ENCODE peak calls at places on chromosomes 11 and 22, in nine cellular contexts. E is HCT116, N is AG10803, U is choroid plexus epithelial cell, T is PC-3, F is aorta, B is IMR-90, R is stomach, Z is neuronal stem cell. P is an unnamed sample.
A peak's percentile ranks its signal among the peaks of the same experiment; 100 is the strongest.

GRCh38 chr11:81104051-81104450 is 1629.6 kb downstream of the FAM181B start:
- DNase-seq in E (no peak), N (no peak), U (no peak), T (no peak), F (no peak), B (no peak), R (no peak), Z (no peak), P (no peak)

GRCh38 chr11:113833151-113833550 is 42.2 kb downstream of the USP28 start:
- DNase-seq in E (no peak), N (no peak), U (no peak), T (no peak), F (no peak), B (no peak), R (no peak), Z (no peak), P (no peak)

GRCh38 chr11:126347751-126348628 is 7.5 kb upstream of the ST3GAL4 start:
- DNase-seq in E (no peak), N (no peak), U (no peak), T (no peak), F (no peak), B (no peak), R (no peak), Z (no peak), P (no peak)

GRCh38 chr22:48576333-48577013 is 1251.2 kb downstream of the BRD1 start:
- DNase-seq in E (no peak), N (peak; percentile 25), U (no peak), T (no peak), F (peak; percentile 44), B (no peak), R (no peak), Z (peak; percentile 57), P (no peak)

GRCh38 chr22:48841881-48842582 is 985.6 kb downstream of the BRD1 start:
- DNase-seq in E (no peak), N (no peak), U (no peak), T (no peak), F (no peak), B (no peak), R (no peak), Z (no peak), P (no peak)

GRCh38 chr11:133164986-133165385 is 367.3 kb downstream of the OPCML start:
- DNase-seq in E (no peak), N (no peak), U (no peak), T (no peak), F (no peak), B (no peak), R (no peak), Z (no peak), P (no peak)

GRCh38 chr22:49479566-49479965 is 348.1 kb downstream of the BRD1 start:
- DNase-seq in E (no peak), N (no peak), U (no peak), T (no peak), F (no peak), B (no peak), R (no peak), Z (no peak), P (no peak)

GRCh38 chr11:104830080-104830479 is 68.2 kb downstream of the CASP12 start:
- DNase-seq in E (peak; percentile 1), N (peak; percentile 74), U (peak; percentile 68), T (peak; percentile 85), F (no peak), B (peak; percentile 72), R (no peak), Z (no peak), P (peak; percentile 41)

GRCh38 chr11:129637473-129637872 is 178.2 kb upstream of the TMEM45B start:
- DNase-seq in E (no peak), N (no peak), U (peak; percentile 59), T (peak; percentile 74), F (no peak), B (peak; percentile 47), R (no peak), Z (no peak), P (peak; percentile 22)

GRCh38 chr11:101003468-101003867 is 126.1 kb downstream of the PGR start:
- DNase-seq in E (peak; percentile 18), N (no peak), U (no peak), T (peak; percentile 66), F (no peak), B (no peak), R (no peak), Z (no peak), P (no peak)

GRCh38 chr11:65087827-65088226 is 3.8 kb downstream of the ZFPL1 start:
- DNase-seq in E (no peak), N (no peak), U (no peak), T (no peak), F (no peak), B (no peak), R (no peak), Z (no peak), P (no peak)

GRCh38 chr11:125670131-125670530 is 10.5 kb downstream of the ACRV1 start:
- DNase-seq in E (no peak), N (no peak), U (no peak), T (no peak), F (no peak), B (no peak), R (no peak), Z (no peak), P (no peak)

GRCh38 chr11:44726278-44727113 is at the start of gene TSPAN18:
- DNase-seq in E (no peak), N (no peak), U (no peak), T (no peak), F (no peak), B (no peak), R (no peak), Z (peak; percentile 72), P (no peak)

GRCh38 chr22:28570697-28571373 is 108.8 kb downstream of the TTC28 start:
- DNase-seq in E (no peak), N (no peak), U (peak; percentile 32), T (peak; percentile 26), F (no peak), B (no peak), R (no peak), Z (no peak), P (peak; percentile 43)

GRCh38 chr11:6670202-6670830 is 12.8 kb downstream of the MRPL17 start:
- DNase-seq in E (no peak), N (no peak), U (no peak), T (no peak), F (no peak), B (no peak), R (no peak), Z (no peak), P (no peak)

GRCh38 chr22:46568102-46568809 is 30.8 kb upstream of the CELSR1 start:
- DNase-seq in E (no peak), N (no peak), U (no peak), T (no peak), F (no peak), B (no peak), R (no peak), Z (no peak), P (no peak)

GRCh38 chr11:77299528-77299993 is 1.9 kb downstream of the GDPD4 start:
- DNase-seq in E (peak; percentile 46), N (no peak), U (no peak), T (peak; percentile 99), F (no peak), B (peak; percentile 11), R (peak; percentile 43), Z (no peak), P (no peak)

GRCh38 chr11:1448882-1449281 is 37.7 kb downstream of the MOB2 start:
- DNase-seq in E (no peak), N (no peak), U (no peak), T (no peak), F (no peak), B (no peak), R (no peak), Z (no peak), P (no peak)

GRCh38 chr11:1446623-1447022 is 40.0 kb downstream of the MOB2 start:
- DNase-seq in E (no peak), N (no peak), U (no peak), T (no peak), F (no peak), B (no peak), R (no peak), Z (no peak), P (no peak)

GRCh38 chr11:1449516-1450270 is 36.9 kb downstream of the MOB2 start:
- DNase-seq in E (no peak), N (no peak), U (no peak), T (peak; percentile 15), F (no peak), B (no peak), R (no peak), Z (no peak), P (no peak)

GRCh38 chr11:1450344-1450875 is 36.2 kb downstream of the MOB2 start:
- DNase-seq in E (no peak), N (no peak), U (no peak), T (peak; percentile 31), F (no peak), B (no peak), R (no peak), Z (no peak), P (no peak)

DNA sequence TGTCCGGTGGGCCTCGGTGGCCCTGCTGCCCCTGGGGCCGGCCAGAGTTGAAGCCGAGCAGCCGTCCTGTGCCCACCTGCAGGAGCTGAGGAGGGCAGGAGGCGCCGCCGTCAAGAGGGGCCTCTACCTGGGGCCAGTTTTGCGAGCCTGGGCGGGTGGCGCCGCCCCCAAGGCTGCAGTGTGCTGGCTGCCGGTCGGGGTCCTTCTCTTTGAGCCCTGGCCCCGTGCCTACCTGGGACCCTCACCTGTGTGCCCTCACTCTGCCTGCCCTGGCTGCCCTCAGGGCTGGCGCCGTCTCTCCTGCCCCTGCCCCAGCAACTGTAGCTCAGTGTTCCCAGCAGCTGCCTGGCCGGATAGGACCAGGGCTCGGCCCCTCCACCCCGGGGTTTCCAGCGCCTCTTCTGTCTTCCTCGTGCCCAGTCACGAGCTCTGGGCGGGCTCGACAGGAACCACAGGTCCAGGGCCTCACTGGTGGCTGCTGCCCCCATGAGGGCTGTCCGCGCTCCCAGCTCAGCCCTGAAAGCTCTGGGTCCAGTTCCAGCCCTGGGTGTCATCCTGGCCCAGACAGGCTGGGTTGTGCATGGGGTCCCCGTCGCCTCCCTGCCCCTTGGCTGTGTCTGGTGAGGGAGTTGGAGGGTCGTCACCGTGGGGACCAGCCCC is 38.3 kb downstream of the MOB2 start:
- DNase-seq in E (no peak), N (no peak), U (no peak), T (no peak), F (no peak), B (no peak), R (no peak), Z (no peak), P (no peak)
- H3K4me3 ChIP-seq in E (no peak overlapping the region), N (no peak overlapping the region), U (no peak overlapping the region), T (no peak overlapping the region), F (no peak overlapping the region), B (no peak overlapping the region), R (no peak overlapping the region), Z (no peak overlapping the region), P (no peak overlapping the region)

GRCh38 chr22:41782751-41783150 is 17.7 kb upstream of the CCDC134 start:
- DNase-seq in E (no peak), N (no peak), U (no peak), T (no peak), F (peak; percentile 23), B (no peak), R (no peak), Z (no peak), P (no peak)
- H3K4me3 ChIP-seq in E (no peak overlapping the region), N (no peak overlapping the region), U (no peak overlapping the region), T (no peak overlapping the region), F (no peak overlapping the region), B (no peak overlapping the region), R (no peak overlapping the region), Z (no peak overlapping the region), P (no peak overlapping the region)

GRCh38 chr22:38089474-38089851 is 5.5 kb upstream of the SLC16A8 start:
- DNase-seq in E (no peak), N (no peak), U (no peak), T (no peak), F (no peak), B (no peak), R (no peak), Z (no peak), P (no peak)
- H3K4me3 ChIP-seq in E (no peak overlapping the region), N (no peak overlapping the region), U (no peak overlapping the region), T (no peak overlapping the region), F (no peak overlapping the region), B (no peak overlapping the region), R (peak overlapping the region; percentile 29), Z (peak overlapping the region; percentile 32), P (no peak overlapping the region)

GRCh38 chr22:23147632-23148387 is 2.5 kb downstream of the RAB36 start:
- DNase-seq in E (no peak), N (peak; percentile 31), U (peak; percentile 93), T (peak; percentile 72), F (no peak), B (peak; percentile 90), R (no peak), Z (no peak), P (peak; percentile 83)
- H3K4me3 ChIP-seq in E (no peak overlapping the region), N (no peak overlapping the region), U (no peak overlapping the region), T (no peak overlapping the region), F (no peak overlapping the region), B (no peak overlapping the region), R (no peak overlapping the region), Z (no peak overlapping the region), P (no peak overlapping the region)